ENCODE peak calls at places on chromosome 21, in seven cellular contexts. D is mesendoderm, W is neuronal stem cell, B is IMR-90, N is H1, I is H9, A is mesenchymal stem cell. C is an unnamed sample.

GRCh38 chr21:34669149-34669879 is 520 bp downstream of the CLIC6 start:
- DNase-seq in D (peak; percentile 44), W (peak; percentile 18), B (no peak), N (peak; percentile 81), I (no peak), A (no peak), C (no peak)

GRCh38 chr21:37582613-37583012 is 216.0 kb downstream of the DYRK1A start:
- DNase-seq in D (peak; percentile 72), W (no peak), B (peak; percentile 77), N (no peak), I (no peak), A (peak; percentile 75), C (peak; percentile 16)

GRCh38 chr21:31752352-31752751 is 20.4 kb upstream of the SCAF4 start:
- DNase-seq in D (no peak), W (no peak), B (peak; percentile 45), N (no peak), I (no peak), A (no peak), C (no peak)

GRCh38 chr21:31220567-31220966 is 123.5 kb downstream of the TIAM1 start:
- DNase-seq in D (no peak), W (peak; percentile 38), B (peak; percentile 24), N (no peak), I (no peak), A (peak; percentile 20), C (no peak)

GRCh38 chr21:18049461-18049860 is 195.2 kb upstream of the CHODL start:
- DNase-seq in D (no peak), W (no peak), B (no peak), N (no peak), I (no peak), A (peak; percentile 11), C (no peak)

GRCh38 chr21:38082936-38083335 is 166.7 kb upstream of the KCNJ6 start:
- DNase-seq in D (no peak), W (no peak), B (no peak), N (no peak), I (no peak), A (no peak), C (no peak)

GRCh38 chr21:46663754-46664153 is 28.3 kb downstream of the PRMT2 start:
- DNase-seq in D (no peak), W (no peak), B (no peak), N (no peak), I (no peak), A (no peak), C (no peak)

GRCh38 chr21:20167059-20167458 is 831.1 kb upstream of the NCAM2 start:
- DNase-seq in D (no peak), W (no peak), B (no peak), N (no peak), I (no peak), A (no peak), C (no peak)

GRCh38 chr21:15058718-15059316 is 6.0 kb downstream of the NRIP1 start:
- DNase-seq in D (peak; percentile 85), W (no peak), B (peak; percentile 68), N (no peak), I (no peak), A (peak; percentile 76), C (no peak)

GRCh38 chr21:30129246-30129645 is 37.4 kb downstream of the CLDN17 start:
- DNase-seq in D (no peak), W (no peak), B (no peak), N (no peak), I (no peak), A (no peak), C (no peak)

GRCh38 chr21:26405735-26406361 is 167.2 kb downstream of the CYYR1 start:
- DNase-seq in D (peak; percentile 84), W (no peak), B (peak; percentile 72), N (no peak), I (peak; percentile 36), A (peak; percentile 79), C (peak; percentile 83)

DNA sequence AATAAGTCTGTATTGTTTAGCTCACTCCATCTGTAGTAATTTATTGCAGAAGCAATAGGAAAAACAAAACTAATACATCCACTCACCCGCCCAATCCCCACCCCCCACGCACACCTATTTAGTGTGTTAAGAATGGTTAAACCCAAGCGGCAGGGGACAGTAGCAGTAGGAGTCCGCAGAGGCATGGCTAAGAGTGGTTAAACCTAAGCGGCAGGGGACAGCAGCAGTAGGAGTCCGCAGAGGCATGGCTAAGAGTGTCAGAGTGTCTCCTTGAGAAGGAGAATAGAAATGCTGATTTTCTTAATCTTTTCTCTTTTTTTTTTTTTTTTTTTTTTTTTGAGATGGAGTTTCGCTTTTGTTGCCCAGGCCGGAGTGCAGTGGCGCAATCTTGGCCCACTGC is 34.8 kb upstream of the TMPRSS2 start:
- DNase-seq in D (no peak), W (no peak), B (no peak), N (no peak), I (no peak), A (no peak), C (no peak)
- H4K8ac ChIP-seq in D (no peak overlapping the region), W (no peak overlapping the region), B (no peak overlapping the region), N (no peak overlapping the region), I (no peak overlapping the region), A (no peak overlapping the region), C (no peak overlapping the region)

GRCh38 chr21:28922368-28922767 is 70.3 kb downstream of the LTN1 start:
- DNase-seq in D (peak; percentile 97), W (no peak), B (no peak), N (peak; percentile 44), I (peak; percentile 53), A (no peak), C (no peak)

GRCh38 chr21:28932717-28933116 is 60.0 kb downstream of the LTN1 start:
- DNase-seq in D (no peak), W (no peak), B (no peak), N (no peak), I (no peak), A (no peak), C (no peak)

GRCh38 chr21:28928578-28929124 is 64.0 kb downstream of the LTN1 start:
- DNase-seq in D (no peak), W (no peak), B (no peak), N (no peak), I (no peak), A (no peak), C (no peak)

GRCh38 chr21:28923439-28923975 is 69.2 kb downstream of the LTN1 start:
- DNase-seq in D (no peak), W (no peak), B (no peak), N (no peak), I (no peak), A (no peak), C (no peak)

DNA sequence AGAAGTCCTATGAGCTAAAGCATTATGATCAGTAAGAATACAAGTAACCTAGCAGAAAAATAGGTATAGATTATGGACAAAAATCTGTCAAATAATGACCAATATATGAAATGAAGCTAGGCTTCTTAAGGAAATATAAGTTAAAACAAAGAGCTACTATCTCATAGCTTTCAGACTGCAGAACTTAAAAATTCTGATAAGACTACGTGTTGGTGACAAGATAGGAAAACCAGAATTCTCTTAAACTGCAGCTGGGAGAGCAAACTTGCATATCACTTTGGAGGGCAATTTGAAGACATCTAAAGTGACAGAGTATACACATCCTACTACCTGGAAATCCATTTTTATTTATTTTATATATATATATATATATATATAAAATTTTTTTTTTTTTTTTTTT is 65.6 kb downstream of the LTN1 start:
- DNase-seq in D (no peak), W (no peak), B (no peak), N (no peak), I (no peak), A (no peak), C (no peak)
- H4K8ac ChIP-seq in D (no peak overlapping the region), W (no peak overlapping the region), B (no peak overlapping the region), N (no peak overlapping the region), I (no peak overlapping the region), A (no peak overlapping the region), C (no peak overlapping the region)

GRCh38 chr21:39238275-39238674 is 55.0 kb upstream of the PSMG1 start:
- DNase-seq in D (no peak), W (no peak), B (no peak), N (no peak), I (no peak), A (no peak), C (no peak)
- H4K8ac ChIP-seq in D (no peak overlapping the region), W (no peak overlapping the region), B (no peak overlapping the region), N (no peak overlapping the region), I (no peak overlapping the region), A (no peak overlapping the region), C (no peak overlapping the region)

DNA sequence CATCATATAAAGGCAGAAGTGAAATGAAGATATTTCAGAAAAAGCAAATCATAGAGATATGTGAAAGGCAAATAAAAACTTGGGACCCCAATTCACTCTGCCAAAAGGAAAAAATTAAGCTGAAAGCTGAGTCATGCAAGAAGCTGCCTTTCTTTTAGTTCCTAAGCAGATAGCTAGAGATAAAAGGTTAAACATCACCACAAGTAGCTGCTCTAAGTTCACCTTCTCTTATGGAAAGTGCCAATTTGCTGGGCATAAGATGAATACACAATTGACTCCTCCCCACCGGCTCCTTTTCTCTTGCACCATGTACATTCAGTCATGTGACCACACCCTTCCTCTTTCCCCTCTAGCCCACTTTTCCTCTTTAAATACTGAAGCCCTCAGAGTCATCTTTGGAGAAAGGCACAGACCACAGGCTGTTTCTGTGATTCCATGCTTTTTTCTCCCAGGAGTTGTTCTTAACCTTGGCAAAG is 5.4 kb upstream of the SUMO3 start:
- DNase-seq in D (no peak), W (no peak), B (no peak), N (no peak), I (no peak), A (no peak), C (no peak)
- H4K8ac ChIP-seq in D (no peak overlapping the region), W (no peak overlapping the region), B (no peak overlapping the region), N (no peak overlapping the region), I (no peak overlapping the region), A (no peak overlapping the region), C (no peak overlapping the region)

C was measured in trophoblast cell.